ENCODE peak calls at places on chromosomes 11 and 22, in nine cellular contexts. One of them, this sample, is unnamed.

GRCh38 chr11:9219115-9219514 is 46.0 kb downstream of the DENND5A start:
- DNase-seq in HL-60: no peak
- DNase-seq in K562: no peak
- DNase-seq in HCT116: no peak
- DNase-seq in A549: peak
- DNase-seq in HepG2: no peak
- DNase-seq in GM12878: no peak
- DNase-seq in GM23338: no peak
- DNase-seq in SK-N-SH: no peak
- DNase-seq in this sample: no peak

GRCh38 chr11:130769782-130770565 is 146.3 kb downstream of the SNX19 start:
- DNase-seq in HL-60: no peak
- DNase-seq in K562: no peak
- DNase-seq in HCT116: no peak
- DNase-seq in A549: no peak
- DNase-seq in HepG2: no peak
- DNase-seq in GM12878: no peak
- DNase-seq in GM23338: no peak
- DNase-seq in SK-N-SH: no peak
- DNase-seq in this sample: no peak

GRCh38 chr11:31827458-31828206 is 16.5 kb upstream of the PAX6 start:
- DNase-seq in HL-60: no peak
- DNase-seq in K562: no peak
- DNase-seq in HCT116: no peak
- DNase-seq in A549: no peak
- DNase-seq in HepG2: no peak
- DNase-seq in GM12878: no peak
- DNase-seq in GM23338: peak
- DNase-seq in SK-N-SH: no peak
- DNase-seq in this sample: no peak

GRCh38 chr22:17921871-17922821 is 102.2 kb downstream of the MICAL3 start:
- DNase-seq in HL-60: no peak
- DNase-seq in K562: peak
- DNase-seq in HCT116: no peak
- DNase-seq in A549: no peak
- DNase-seq in HepG2: peak
- DNase-seq in GM12878: no peak
- DNase-seq in GM23338: peak
- DNase-seq in SK-N-SH: no peak
- DNase-seq in this sample: no peak

GRCh38 chr22:19904174-19904856 is 37.3 kb upstream of the COMT start:
- DNase-seq in HL-60: no peak
- DNase-seq in K562: no peak
- DNase-seq in HCT116: no peak
- DNase-seq in A549: no peak
- DNase-seq in HepG2: no peak
- DNase-seq in GM12878: no peak
- DNase-seq in GM23338: no peak
- DNase-seq in SK-N-SH: no peak
- DNase-seq in this sample: no peak

GRCh38 chr22:25736378-25737011 is 5.5 kb upstream of the MYO18B start:
- DNase-seq in HL-60: no peak
- DNase-seq in K562: no peak
- DNase-seq in HCT116: no peak
- DNase-seq in A549: no peak
- DNase-seq in HepG2: no peak
- DNase-seq in GM12878: no peak
- DNase-seq in GM23338: no peak
- DNase-seq in SK-N-SH: no peak
- DNase-seq in this sample: no peak

GRCh38 chr22:30250713-30251267 is 4.2 kb upstream of the LIF start:
- DNase-seq in HL-60: no peak
- DNase-seq in K562: no peak
- DNase-seq in HCT116: no peak
- DNase-seq in A549: peak
- DNase-seq in HepG2: no peak
- DNase-seq in GM12878: no peak
- DNase-seq in GM23338: no peak
- DNase-seq in SK-N-SH: peak
- DNase-seq in this sample: no peak

GRCh38 chr22:43481528-43482309 is 69.9 kb downstream of the MPPED1 start:
- DNase-seq in HL-60: peak
- DNase-seq in K562: peak
- DNase-seq in HCT116: no peak
- DNase-seq in A549: no peak
- DNase-seq in HepG2: peak
- DNase-seq in GM12878: no peak
- DNase-seq in GM23338: peak
- DNase-seq in SK-N-SH: no peak
- DNase-seq in this sample: no peak

GRCh38 chr11:40162901-40163300 is 1296.6 kb downstream of the LRRC4C start:
- DNase-seq in HL-60: no peak
- DNase-seq in K562: no peak
- DNase-seq in HCT116: no peak
- DNase-seq in A549: no peak
- DNase-seq in HepG2: no peak
- DNase-seq in GM12878: no peak
- DNase-seq in GM23338: no peak
- DNase-seq in SK-N-SH: no peak
- DNase-seq in this sample: no peak

GRCh38 chr11:3229673-3230630 is 2.3 kb downstream of the MRGPRE start:
- DNase-seq in HL-60: no peak
- DNase-seq in K562: no peak
- DNase-seq in HCT116: no peak
- DNase-seq in A549: no peak
- DNase-seq in HepG2: no peak
- DNase-seq in GM12878: no peak
- DNase-seq in GM23338: no peak
- DNase-seq in SK-N-SH: peak
- DNase-seq in this sample: no peak

GRCh38 chr22:19880786-19881569 is 26.3 kb upstream of the GNB1L start:
- DNase-seq in HL-60: no peak
- DNase-seq in K562: peak
- DNase-seq in HCT116: peak
- DNase-seq in A549: peak
- DNase-seq in HepG2: peak
- DNase-seq in GM12878: no peak
- DNase-seq in GM23338: peak
- DNase-seq in SK-N-SH: peak
- DNase-seq in this sample: peak

GRCh38 chr11:82906931-82907330 is 5.4 kb downstream of the DDIAS start:
- DNase-seq in HL-60: no peak
- DNase-seq in K562: no peak
- DNase-seq in HCT116: no peak
- DNase-seq in A549: no peak
- DNase-seq in HepG2: no peak
- DNase-seq in GM12878: no peak
- DNase-seq in GM23338: no peak
- DNase-seq in SK-N-SH: no peak
- DNase-seq in this sample: no peak

GRCh38 chr11:115939104-115939503 is 434.9 kb upstream of the CADM1 start:
- DNase-seq in HL-60: no peak
- DNase-seq in K562: no peak
- DNase-seq in HCT116: no peak
- DNase-seq in A549: no peak
- DNase-seq in HepG2: no peak
- DNase-seq in GM12878: no peak
- DNase-seq in GM23338: no peak
- DNase-seq in SK-N-SH: no peak
- DNase-seq in this sample: no peak

GRCh38 chr11:30326114-30326783 is 3.3 kb downstream of the ARL14EP start:
- DNase-seq in HL-60: no peak
- DNase-seq in K562: no peak
- DNase-seq in HCT116: no peak
- DNase-seq in A549: no peak
- DNase-seq in HepG2: no peak
- DNase-seq in GM12878: no peak
- DNase-seq in GM23338: no peak
- DNase-seq in SK-N-SH: peak
- DNase-seq in this sample: no peak

GRCh38 chr11:113488931-113489351 is 13.7 kb upstream of the DRD2 start:
- DNase-seq in HL-60: no peak
- DNase-seq in K562: no peak
- DNase-seq in HCT116: no peak
- DNase-seq in A549: no peak
- DNase-seq in HepG2: no peak
- DNase-seq in GM12878: no peak
- DNase-seq in GM23338: no peak
- DNase-seq in SK-N-SH: no peak
- DNase-seq in this sample: no peak

GRCh38 chr11:95254139-95254704 is 23.2 kb upstream of the SESN3 start:
- DNase-seq in HL-60: peak
- DNase-seq in K562: peak
- DNase-seq in HCT116: peak
- DNase-seq in A549: peak
- DNase-seq in HepG2: peak
- DNase-seq in GM12878: peak
- DNase-seq in GM23338: peak
- DNase-seq in SK-N-SH: peak
- DNase-seq in this sample: no peak
- TF ChIP-seq REST in HL-60: no peak
- TF ChIP-seq REST in K562: no peak
- TF ChIP-seq REST in HCT116: no peak
- TF ChIP-seq REST in A549: no peak
- TF ChIP-seq REST in HepG2: no peak
- TF ChIP-seq REST in GM12878: no peak
- TF ChIP-seq REST in GM23338: no peak
- TF ChIP-seq REST in SK-N-SH: no peak
- TF ChIP-seq REST in this sample: no peak

DNA sequence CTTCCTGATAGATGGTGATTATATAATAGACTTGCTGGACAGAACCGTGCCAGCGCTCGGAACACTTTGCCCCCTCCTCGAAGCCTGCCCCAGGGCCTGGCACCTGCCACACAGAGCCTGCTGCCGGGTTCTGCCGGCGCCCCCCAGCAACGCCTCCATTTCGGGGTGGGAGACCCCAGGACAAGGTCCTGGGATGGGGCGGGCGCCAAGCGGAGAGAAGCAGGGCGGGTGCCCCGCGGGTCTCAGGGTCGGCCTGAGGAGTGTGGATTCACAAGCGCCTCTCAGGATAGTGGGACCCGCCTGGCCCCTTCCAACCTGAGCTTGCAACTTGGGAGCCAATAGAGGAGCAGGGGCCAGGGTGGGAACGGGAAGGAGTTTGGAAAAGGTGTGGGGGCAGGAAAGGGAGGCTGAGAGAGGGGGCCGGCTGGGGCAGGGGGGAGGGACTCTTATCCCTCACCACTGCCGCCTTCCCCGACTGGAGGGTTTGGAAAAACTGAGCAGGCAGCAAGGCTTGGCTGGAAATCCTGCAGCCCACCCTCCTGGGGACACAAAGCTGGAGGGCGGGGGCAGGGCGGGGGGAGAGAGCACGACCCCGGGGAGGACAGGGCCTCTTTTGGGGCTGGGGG is 3.3 kb upstream of the BCL9L start:
- DNase-seq in HL-60: no peak
- DNase-seq in K562: peak
- DNase-seq in HCT116: no peak
- DNase-seq in A549: peak
- DNase-seq in HepG2: peak
- DNase-seq in GM12878: no peak
- DNase-seq in GM23338: peak
- DNase-seq in SK-N-SH: peak
- DNase-seq in this sample: no peak
- TF ChIP-seq CTCF in HL-60: no peak
- TF ChIP-seq CTCF in K562: no peak
- TF ChIP-seq CTCF in HCT116: no peak
- TF ChIP-seq CTCF in A549: no peak
- TF ChIP-seq CTCF in HepG2: no peak
- TF ChIP-seq CTCF in GM12878: no peak
- TF ChIP-seq CTCF in GM23338: no peak
- TF ChIP-seq CTCF in SK-N-SH: no peak
- TF ChIP-seq CTCF in this sample: no peak

GRCh38 chr22:50571264-50572175 is 6.7 kb downstream of the CPT1B start:
- DNase-seq in HL-60: no peak
- DNase-seq in K562: no peak
- DNase-seq in HCT116: no peak
- DNase-seq in A549: no peak
- DNase-seq in HepG2: no peak
- DNase-seq in GM12878: no peak
- DNase-seq in GM23338: no peak
- DNase-seq in SK-N-SH: no peak
- DNase-seq in this sample: no peak

GRCh38 chr22:50570861-50571260 is 7.4 kb downstream of the CPT1B start:
- DNase-seq in HL-60: no peak
- DNase-seq in K562: no peak
- DNase-seq in HCT116: no peak
- DNase-seq in A549: no peak
- DNase-seq in HepG2: no peak
- DNase-seq in GM12878: no peak
- DNase-seq in GM23338: no peak
- DNase-seq in SK-N-SH: no peak
- DNase-seq in this sample: no peak

GRCh38 chr22:50573491-50574382 is 4.5 kb downstream of the CPT1B start:
- DNase-seq in HL-60: no peak
- DNase-seq in K562: no peak
- DNase-seq in HCT116: no peak
- DNase-seq in A549: no peak
- DNase-seq in HepG2: no peak
- DNase-seq in GM12878: no peak
- DNase-seq in GM23338: no peak
- DNase-seq in SK-N-SH: no peak
- DNase-seq in this sample: no peak

GRCh38 chr22:50574383-50574755 is 3.9 kb downstream of the CPT1B start:
- DNase-seq in HL-60: no peak
- DNase-seq in K562: no peak
- DNase-seq in HCT116: no peak
- DNase-seq in A549: no peak
- DNase-seq in HepG2: no peak
- DNase-seq in GM12878: no peak
- DNase-seq in GM23338: no peak
- DNase-seq in SK-N-SH: no peak
- DNase-seq in this sample: no peak

GRCh38 chr22:50572965-50573364 is 5.3 kb downstream of the CPT1B start:
- DNase-seq in HL-60: no peak
- DNase-seq in K562: no peak
- DNase-seq in HCT116: no peak
- DNase-seq in A549: no peak
- DNase-seq in HepG2: no peak
- DNase-seq in GM12878: no peak
- DNase-seq in GM23338: no peak
- DNase-seq in SK-N-SH: no peak
- DNase-seq in this sample: no peak
- TF ChIP-seq REST in HL-60: no peak
- TF ChIP-seq REST in K562: no peak
- TF ChIP-seq REST in HCT116: no peak
- TF ChIP-seq REST in A549: no peak
- TF ChIP-seq REST in HepG2: no peak
- TF ChIP-seq REST in GM12878: no peak
- TF ChIP-seq REST in GM23338: no peak
- TF ChIP-seq REST in SK-N-SH: no peak
- TF ChIP-seq REST in this sample: no peak

DNA sequence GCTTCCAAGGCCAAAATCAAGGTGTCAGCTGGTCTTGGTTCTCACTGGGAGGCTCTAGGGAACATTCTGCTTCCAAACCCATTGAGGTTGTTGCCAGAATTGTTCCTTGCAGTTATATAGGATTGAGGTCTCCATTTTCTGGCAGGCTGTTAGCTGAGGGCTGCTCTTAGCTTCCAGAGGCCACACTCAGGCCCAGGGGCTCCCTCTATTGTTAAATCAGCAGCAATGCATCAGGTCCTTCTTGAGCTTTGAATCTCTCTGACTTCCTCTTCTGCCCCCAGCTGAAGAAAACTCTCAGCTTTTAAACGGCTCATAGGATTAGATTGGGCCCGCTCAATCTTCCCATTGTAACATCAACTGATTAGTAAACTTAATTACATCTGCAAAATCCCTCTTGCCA is 39.3 kb upstream of the BSX start:
- DNase-seq in HL-60: peak
- DNase-seq in K562: peak
- DNase-seq in HCT116: peak
- DNase-seq in A549: peak
- DNase-seq in HepG2: peak
- DNase-seq in GM12878: no peak
- DNase-seq in GM23338: peak
- DNase-seq in SK-N-SH: peak
- DNase-seq in this sample: no peak
- TF ChIP-seq CTCF in HL-60: peak
- TF ChIP-seq CTCF in K562: peak
- TF ChIP-seq CTCF in HCT116: peak
- TF ChIP-seq CTCF in A549: peak
- TF ChIP-seq CTCF in HepG2: peak
- TF ChIP-seq CTCF in GM12878: peak
- TF ChIP-seq CTCF in GM23338: peak
- TF ChIP-seq CTCF in SK-N-SH: peak
- TF ChIP-seq CTCF in this sample: peak

This sample was measured in Panc1.